ENCODE peak calls at places on chromosome 3, in ten cellular contexts. N is amygdala; C is stimulated activated CD4-positive, alpha-beta T cell treated with anti-CD3 and anti-CD28 coated beads, Interleukin-12 subunit alpha, Interleukin-12 subunit beta, amount 100 ng/mL, for 24 hours; I is HFFc6; R is foreskin fibroblast; O is midbrain; V is A172; K is suprapubic skin; F is glutamatergic neuron; S is astrocyte. G is an unnamed sample.

GRCh38 chr3:162632672-162633071 is 1136.1 kb downstream of the OTOL1 start:
- DNase-seq in N (no peak), C (no peak), I (no peak), R (no peak), O (no peak), V (no peak), K (no peak), F (no peak), S (no peak), G (peak; percentile 2)

GRCh38 chr3:13532085-13532484 is 16.8 kb upstream of the FBLN2 start:
- DNase-seq in N (no peak), C (no peak), I (no peak), R (no peak), O (no peak), V (no peak), K (no peak), F (peak; percentile 7), S (no peak), G (no peak)

GRCh38 chr3:129425213-129425612 is 3.2 kb downstream of the EFCAB12 start:
- DNase-seq in N (no peak), C (no peak), I (no peak), R (no peak), O (no peak), V (no peak), K (no peak), F (no peak), S (no peak), G (no peak)

GRCh38 chr3:15942462-15942861 is 144.7 kb upstream of the ANKRD28 start:
- DNase-seq in N (no peak), C (no peak), I (no peak), R (no peak), O (no peak), V (no peak), K (no peak), F (no peak), S (no peak), G (no peak)

GRCh38 chr3:124567168-124567567 is 163.1 kb upstream of the UMPS start:
- DNase-seq in N (no peak), C (no peak), I (no peak), R (no peak), O (no peak), V (no peak), K (no peak), F (no peak), S (no peak), G (no peak)

GRCh38 chr3:148763921-148764320 is 63.7 kb upstream of the CPB1 start:
- DNase-seq in N (no peak), C (no peak), I (no peak), R (no peak), O (no peak), V (no peak), K (no peak), F (no peak), S (no peak), G (no peak)

GRCh38 chr3:120147072-120147871 is 53.0 kb upstream of the GSK3B start:
- DNase-seq in N (no peak), C (no peak), I (no peak), R (no peak), O (peak; percentile 9), V (no peak), K (no peak), F (no peak), S (no peak), G (no peak)

GRCh38 chr3:48155122-48155521 is 33.1 kb downstream of the CDC25A start:
- DNase-seq in N (no peak), C (no peak), I (peak; percentile 86), R (peak; percentile 77), O (no peak), V (peak; percentile 84), K (no peak), F (no peak), S (peak; percentile 79), G (peak; percentile 64)

GRCh38 chr3:11088066-11088465 is 66.2 kb upstream of the HRH1 start:
- DNase-seq in N (no peak), C (no peak), I (no peak), R (no peak), O (no peak), V (no peak), K (no peak), F (no peak), S (no peak), G (no peak)

GRCh38 chr3:186362409-186362757 is 349 bp upstream of the DGKG start:
- DNase-seq in N (no peak), C (no peak), I (no peak), R (no peak), O (no peak), V (no peak), K (no peak), F (no peak), S (no peak), G (no peak)

GRCh38 chr3:126671521-126671920 is 16.6 kb upstream of the TXNRD3 start:
- DNase-seq in N (no peak), C (no peak), I (no peak), R (no peak), O (no peak), V (no peak), K (no peak), F (no peak), S (no peak), G (no peak)

G was measured in stromal cell of bone marrow.